ENCODE peak calls at places on chromosomes 6 and 20, in nine cellular contexts. F, M, J, Q, X, W, G, I and O are unnamed samples.
A peak's percentile ranks its signal among the peaks of the same experiment; 100 is the strongest.

GRCh38 chr6:102619585-102619984 is 1226.1 kb downstream of the GRIK2 start:
- DNase-seq in F (no peak), M (no peak), J (no peak), Q (no peak), X (no peak), W (no peak), G (no peak), I (no peak), O (peak; percentile 3)

GRCh38 chr20:13118676-13119075 is 102.4 kb upstream of the ISM1 start:
- DNase-seq in F (no peak), M (no peak), J (no peak), Q (no peak), X (no peak), W (no peak), G (no peak), I (no peak), O (no peak)

GRCh38 chr6:163123098-163123497 is 291.4 kb upstream of the QKI start:
- DNase-seq in F (no peak), M (no peak), J (no peak), Q (no peak), X (no peak), W (no peak), G (no peak), I (no peak), O (no peak)

GRCh38 chr6:46954819-46955520 is 33.2 kb upstream of the ADGRF5 start:
- DNase-seq in F (no peak), M (no peak), J (no peak), Q (no peak), X (no peak), W (no peak), G (no peak), I (no peak), O (no peak)

GRCh38 chr6:135673671-135674309 is 176.2 kb upstream of the AHI1 start:
- DNase-seq in F (no peak), M (no peak), J (no peak), Q (no peak), X (no peak), W (no peak), G (no peak), I (no peak), O (no peak)

GRCh38 chr6:82178759-82179112 is 68.8 kb downstream of the IBTK start:
- DNase-seq in F (no peak), M (no peak), J (no peak), Q (no peak), X (no peak), W (no peak), G (no peak), I (no peak), O (no peak)

GRCh38 chr6:53828971-53829697 is 34.3 kb downstream of the LRRC1 start:
- DNase-seq in F (no peak), M (no peak), J (no peak), Q (no peak), X (no peak), W (no peak), G (no peak), I (no peak), O (no peak)

GRCh38 chr6:11769816-11770545 is 8.6 kb downstream of the ADTRP start:
- DNase-seq in F (no peak), M (no peak), J (no peak), Q (no peak), X (peak; percentile 61), W (no peak), G (no peak), I (no peak), O (no peak)

GRCh38 chr6:160088069-160088773 is 33.4 kb upstream of the SLC22A1 start:
- DNase-seq in F (no peak), M (peak; percentile 60), J (peak; percentile 76), Q (peak; percentile 80), X (peak; percentile 74), W (peak; percentile 84), G (no peak), I (peak; percentile 89), O (peak; percentile 19)

GRCh38 chr6:56040875-56041274 is 165.5 kb upstream of the BMP5 start:
- DNase-seq in F (no peak), M (no peak), J (no peak), Q (no peak), X (no peak), W (no peak), G (no peak), I (no peak), O (no peak)

GRCh38 chr6:101178748-101179147 is 214.8 kb upstream of the GRIK2 start:
- DNase-seq in F (no peak), M (no peak), J (no peak), Q (no peak), X (no peak), W (no peak), G (no peak), I (no peak), O (no peak)

GRCh38 chr6:7446644-7447325 is 57.2 kb downstream of the RIOK1 start:
- DNase-seq in F (no peak), M (no peak), J (no peak), Q (no peak), X (no peak), W (no peak), G (no peak), I (no peak), O (no peak)

GRCh38 chr6:150229775-150230561 is 87.1 kb downstream of the PPP1R14C start:
- DNase-seq in F (no peak), M (no peak), J (no peak), Q (no peak), X (no peak), W (no peak), G (no peak), I (no peak), O (peak; percentile 18)

GRCh38 chr6:81821449-81821848 is 69.0 kb upstream of the TENT5A start:
- DNase-seq in F (no peak), M (no peak), J (no peak), Q (no peak), X (no peak), W (no peak), G (no peak), I (no peak), O (no peak)

GRCh38 chr6:24704468-24704867 is 14.5 kb downstream of the C6orf62 start:
- DNase-seq in F (no peak), M (no peak), J (no peak), Q (no peak), X (no peak), W (no peak), G (no peak), I (no peak), O (no peak)

GRCh38 chr6:24708612-24709011 is 10.3 kb downstream of the C6orf62 start:
- DNase-seq in F (no peak), M (no peak), J (no peak), Q (no peak), X (no peak), W (no peak), G (no peak), I (no peak), O (no peak)

GRCh38 chr6:24710519-24711303 is 8.2 kb downstream of the C6orf62 start:
- DNase-seq in F (no peak), M (no peak), J (no peak), Q (no peak), X (no peak), W (no peak), G (no peak), I (no peak), O (no peak)

DNA sequence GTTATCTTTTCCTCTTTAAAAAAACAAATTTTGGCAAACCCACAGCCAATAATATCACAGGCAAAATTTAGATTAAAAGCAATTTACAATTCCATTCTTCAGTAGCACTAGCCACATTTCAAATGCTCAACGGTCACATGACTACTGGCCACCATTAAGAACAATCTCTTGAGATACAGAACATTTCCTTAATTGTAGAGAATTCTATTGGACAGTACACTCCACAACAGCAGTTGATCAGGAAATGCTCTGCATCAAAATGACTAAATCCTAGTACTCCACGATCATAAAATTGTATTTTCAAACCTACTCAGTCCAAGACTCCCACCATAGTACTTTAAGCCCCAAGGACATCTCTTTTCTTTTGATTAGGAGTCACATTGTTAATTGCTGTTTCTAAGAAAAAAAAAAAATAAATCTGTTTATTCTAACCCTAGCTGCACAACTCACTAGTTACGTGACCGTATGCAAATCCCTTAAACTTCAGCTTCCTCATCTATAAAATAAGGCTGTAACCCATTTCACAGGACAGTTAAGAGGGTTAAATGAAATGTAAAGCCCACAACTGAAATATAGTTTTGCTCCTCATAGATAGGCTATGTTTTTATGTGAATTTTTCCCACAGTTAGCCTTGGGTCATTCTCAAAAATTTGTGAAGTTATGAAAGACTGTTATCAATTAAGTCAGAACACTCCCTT is 9.8 kb downstream of the C6orf62 start:
- DNase-seq in F (no peak), M (no peak), J (no peak), Q (no peak), X (no peak), W (no peak), G (no peak), I (no peak), O (no peak)
- TF ChIP-seq POLR2A in F (no peak), M (no peak), J (no peak), Q (no peak), X (no peak), W (no peak), G (no peak), I (no peak), O (peak; percentile 38)

GRCh38 chr6:84764332-84765049 is at the start of gene TBX18:
- DNase-seq in F (no peak), M (peak; percentile 39), J (peak; percentile 92), Q (peak; percentile 67), X (peak; percentile 74), W (peak; percentile 97), G (peak; percentile 65), I (peak; percentile 99), O (peak; percentile 42)
- TF ChIP-seq POLR2A in F (no peak), M (no peak), J (peak; percentile 43), Q (peak; percentile 39), X (peak; percentile 11), W (peak; percentile 62), G (no peak), I (no peak), O (no peak)

GRCh38 chr6:26020291-26020982 is 57.8 kb downstream of the TRIM38 start:
- DNase-seq in F (no peak), M (peak; percentile 88), J (peak; percentile 84), Q (peak; percentile 80), X (peak; percentile 87), W (peak; percentile 85), G (peak; percentile 93), I (peak; percentile 97), O (peak; percentile 94)
- TF ChIP-seq POLR2A in F (peak; percentile 99), M (no peak), J (peak; percentile 100), Q (peak; percentile 96), X (peak; percentile 99), W (peak; percentile 98), G (peak; percentile 96), I (peak; percentile 93), O (peak; percentile 100)

DNA sequence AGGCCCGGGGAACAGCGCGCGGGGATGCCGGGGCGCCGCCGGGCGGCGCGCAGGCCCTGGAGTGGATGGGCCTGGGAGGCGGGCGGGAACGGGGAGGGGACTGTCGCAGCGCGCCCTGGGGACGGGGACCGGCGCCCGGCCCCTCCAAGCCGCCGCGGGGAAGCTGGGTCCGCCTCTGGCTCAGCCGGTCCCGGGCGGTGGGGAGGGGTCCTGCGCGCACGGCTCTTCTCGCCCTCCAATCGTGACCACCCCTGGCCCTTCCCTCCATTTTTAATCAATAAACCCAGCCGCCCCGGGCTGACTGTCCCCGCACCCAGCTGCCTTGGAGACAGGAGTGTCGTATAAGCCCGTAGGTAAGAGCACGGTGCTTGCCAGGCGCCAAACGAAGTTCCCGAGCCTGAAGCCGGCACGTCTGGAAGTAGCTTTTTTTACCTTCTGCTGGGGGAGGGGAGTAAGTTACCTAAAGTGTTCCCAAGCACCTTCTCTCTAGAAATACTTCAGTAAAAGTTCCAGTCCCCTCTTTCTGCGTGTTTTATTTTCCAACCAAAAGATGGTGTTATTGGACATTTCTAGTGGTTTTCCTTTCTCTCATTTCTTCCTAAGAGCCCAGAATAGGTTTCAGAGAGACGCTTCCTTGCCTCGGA is 780 bp upstream of the TAF4 start:
- DNase-seq in F (peak; percentile 59), M (peak; percentile 57), J (peak; percentile 42), Q (peak; percentile 61), X (peak; percentile 81), W (peak; percentile 17), G (peak; percentile 91), I (peak; percentile 91), O (peak; percentile 80)
- TF ChIP-seq POLR2A in F (no peak), M (no peak), J (no peak), Q (no peak), X (no peak), W (no peak), G (no peak), I (no peak), O (peak; percentile 45)